ENCODE peak calls at places on chromosomes 12 and 14, in seven cellular contexts. Y, J, X, M, U, F and H are unnamed samples.

GRCh38 chr12:105382771-105383632 is 52.5 kb downstream of the C12orf75 start:
- DNase-seq in Y (no peak), J (peak; percentile 34), X (no peak), M (peak; percentile 66), U (peak; percentile 78), F (peak; percentile 60), H (peak; percentile 65)

GRCh38 chr12:93020225-93020997 is 91.3 kb upstream of the EEA1 start:
- DNase-seq in Y (no peak), J (no peak), X (no peak), M (no peak), U (no peak), F (no peak), H (no peak)

GRCh38 chr12:111570090-111570961 is 28.8 kb downstream of the ATXN2 start:
- DNase-seq in Y (no peak), J (peak; percentile 51), X (no peak), M (no peak), U (peak; percentile 77), F (peak; percentile 90), H (peak; percentile 58)

GRCh38 chr12:90065301-90065801 is 356.7 kb upstream of the ATP2B1 start:
- DNase-seq in Y (no peak), J (no peak), X (no peak), M (no peak), U (peak; percentile 31), F (no peak), H (no peak)

GRCh38 chr12:107655281-107656065 is 30.1 kb upstream of the PWP1 start:
- DNase-seq in Y (no peak), J (no peak), X (no peak), M (no peak), U (no peak), F (no peak), H (peak; percentile 14)

GRCh38 chr12:73863541-73863940 is 674.1 kb upstream of the ATXN7L3B start:
- DNase-seq in Y (no peak), J (no peak), X (no peak), M (no peak), U (peak; percentile 39), F (peak; percentile 14), H (no peak)

GRCh38 chr12:56867216-56867615 is 67.0 kb downstream of the SDR9C7 start:
- DNase-seq in Y (no peak), J (no peak), X (no peak), M (no peak), U (peak; percentile 3), F (no peak), H (no peak)

GRCh38 chr12:53739285-53740129 is 12.3 kb upstream of the CALCOCO1 start:
- DNase-seq in Y (no peak), J (no peak), X (no peak), M (no peak), U (peak; percentile 37), F (no peak), H (no peak)

GRCh38 chr14:96811265-96811664 is 14.1 kb downstream of the VRK1 start:
- DNase-seq in Y (no peak), J (peak; percentile 18), X (no peak), M (no peak), U (peak; percentile 85), F (peak; percentile 90), H (no peak)

GRCh38 chr12:65660096-65660495 is 164.2 kb upstream of the HMGA2 start:
- DNase-seq in Y (no peak), J (no peak), X (no peak), M (no peak), U (no peak), F (no peak), H (no peak)

GRCh38 chr12:65659681-65660080 is 164.6 kb upstream of the HMGA2 start:
- DNase-seq in Y (no peak), J (no peak), X (no peak), M (no peak), U (no peak), F (no peak), H (no peak)

GRCh38 chr12:65657635-65658034 is 166.6 kb upstream of the HMGA2 start:
- DNase-seq in Y (no peak), J (no peak), X (no peak), M (no peak), U (peak; percentile 52), F (peak; percentile 47), H (no peak)

GRCh38 chr12:65656904-65657351 is 167.4 kb upstream of the HMGA2 start:
- DNase-seq in Y (no peak), J (peak; percentile 89), X (no peak), M (peak; percentile 36), U (peak; percentile 100), F (peak; percentile 99), H (peak; percentile 98)

DNA sequence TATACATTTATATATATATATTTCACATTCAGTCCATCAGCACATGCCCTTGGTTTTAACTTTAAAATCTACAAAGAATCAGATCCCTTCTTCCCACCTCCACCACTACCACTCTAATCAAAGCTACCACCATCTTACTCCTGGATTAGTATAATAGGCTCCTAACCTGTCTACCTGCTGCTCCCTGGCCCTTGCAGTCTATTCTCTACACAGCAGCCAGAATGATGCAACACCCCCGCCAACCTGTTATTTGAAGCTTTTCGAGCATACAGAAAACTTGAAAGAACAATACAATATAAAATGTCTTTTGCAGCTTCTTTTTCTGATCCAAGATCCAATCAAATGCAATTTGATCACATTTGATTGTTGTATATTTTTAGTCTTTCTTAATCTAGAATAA is 165.9 kb upstream of the HMGA2 start:
- DNase-seq in Y (no peak), J (no peak), X (no peak), M (no peak), U (no peak), F (no peak), H (no peak)
- H3K4me3 ChIP-seq in Y (no peak overlapping the region), J (no peak overlapping the region), X (no peak overlapping the region), M (no peak overlapping the region), U (no peak overlapping the region), F (no peak overlapping the region), H (no peak overlapping the region)

DNA sequence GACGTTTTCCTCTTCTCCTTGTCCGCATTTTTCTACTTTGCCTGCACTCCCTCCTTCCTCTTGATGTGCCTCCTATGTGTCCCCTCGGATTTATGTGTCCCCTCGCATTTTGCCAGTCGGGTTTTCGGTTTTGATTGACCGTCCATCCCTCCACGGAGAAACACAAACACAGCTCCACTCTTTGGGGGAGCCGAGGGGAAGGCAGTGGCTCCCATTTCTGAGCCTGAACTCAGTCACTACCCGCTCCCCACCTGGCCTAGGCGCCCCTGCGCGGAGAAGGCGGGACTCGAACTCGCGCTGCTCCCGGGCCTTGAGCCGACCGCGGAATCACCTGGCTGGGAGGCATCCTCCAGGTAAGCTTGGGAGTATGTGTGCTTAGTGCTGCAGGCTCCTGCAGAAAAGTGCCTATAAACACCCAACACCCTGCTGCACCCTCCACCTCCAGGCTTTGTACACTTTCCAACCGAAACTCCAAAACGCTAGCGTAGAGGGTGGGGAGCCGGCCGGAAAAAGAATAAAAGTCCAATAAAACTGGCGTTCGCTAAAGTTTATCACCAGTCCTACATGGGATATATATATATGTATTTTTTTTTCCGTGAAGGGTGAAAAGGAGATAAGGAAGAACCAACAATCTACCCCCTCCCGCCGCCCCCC is 3.4 kb upstream of the CCND2 start:
- DNase-seq in Y (peak; percentile 32), J (no peak), X (no peak), M (no peak), U (no peak), F (no peak), H (no peak)
- H3K4me3 ChIP-seq in Y (peak overlapping the region; percentile 45), J (no peak overlapping the region), X (peak overlapping the region; percentile 82), M (peak overlapping the region; percentile 87), U (peak overlapping the region; percentile 26), F (peak overlapping the region; percentile 51), H (no peak overlapping the region)

GRCh38 chr12:113388351-113388750 is 15.3 kb downstream of the SDS start:
- DNase-seq in Y (no peak), J (no peak), X (no peak), M (no peak), U (no peak), F (no peak), H (no peak)

GRCh38 chr12:113391650-113392340 is 11.9 kb downstream of the SDS start:
- DNase-seq in Y (no peak), J (no peak), X (no peak), M (no peak), U (no peak), F (no peak), H (no peak)

GRCh38 chr12:113391145-113391544 is 12.5 kb downstream of the SDS start:
- DNase-seq in Y (no peak), J (no peak), X (no peak), M (no peak), U (no peak), F (no peak), H (no peak)

GRCh38 chr12:113392563-113392962 is 11.1 kb downstream of the SDS start:
- DNase-seq in Y (no peak), J (no peak), X (no peak), M (no peak), U (no peak), F (no peak), H (no peak)

DNA sequence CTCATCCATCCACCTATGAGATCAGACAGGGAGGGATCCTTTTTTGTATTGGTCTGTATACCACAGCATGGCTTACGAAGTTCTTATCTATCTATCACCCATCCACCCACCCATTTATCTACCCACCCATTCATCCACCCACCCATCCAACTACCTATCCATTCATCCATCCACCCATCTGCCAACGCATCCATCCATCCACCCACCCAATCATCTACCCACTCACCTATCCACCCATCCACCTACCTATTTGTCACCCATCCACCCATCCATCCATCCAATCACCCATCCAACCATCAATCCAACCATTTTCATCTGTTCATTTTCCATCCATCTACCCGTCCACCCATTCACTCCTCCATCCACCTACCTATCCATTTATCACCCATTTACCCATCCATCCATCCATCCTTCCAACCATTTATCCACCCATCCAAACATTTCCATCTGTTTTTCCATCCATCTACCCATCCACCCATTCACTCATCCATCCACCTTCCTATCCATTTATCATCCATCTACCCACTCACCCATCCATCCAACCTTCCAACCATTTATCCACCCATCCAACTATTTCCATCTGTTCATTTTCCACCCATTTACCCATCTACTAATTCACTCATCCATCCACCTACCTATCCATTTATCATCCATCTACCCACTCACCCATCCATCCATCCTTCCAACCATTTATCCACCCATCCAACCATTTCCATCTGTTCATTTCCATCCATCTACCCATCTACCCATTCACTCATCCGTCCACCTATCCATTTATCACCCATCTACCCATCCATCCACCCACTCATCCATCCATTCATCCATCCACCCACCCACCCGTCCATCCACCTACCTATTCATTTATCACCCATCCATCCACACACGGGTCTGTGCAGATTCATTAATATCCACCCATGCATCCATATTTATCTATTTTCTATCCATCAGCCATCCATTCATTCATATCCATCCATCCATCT is 13.3 kb downstream of the SDS start:
- DNase-seq in Y (no peak), J (no peak), X (no peak), M (no peak), U (no peak), F (no peak), H (no peak)
- H3K4me3 ChIP-seq in Y (no peak overlapping the region), J (no peak overlapping the region), X (no peak overlapping the region), M (no peak overlapping the region), U (no peak overlapping the region), F (no peak overlapping the region), H (no peak overlapping the region)

DNA sequence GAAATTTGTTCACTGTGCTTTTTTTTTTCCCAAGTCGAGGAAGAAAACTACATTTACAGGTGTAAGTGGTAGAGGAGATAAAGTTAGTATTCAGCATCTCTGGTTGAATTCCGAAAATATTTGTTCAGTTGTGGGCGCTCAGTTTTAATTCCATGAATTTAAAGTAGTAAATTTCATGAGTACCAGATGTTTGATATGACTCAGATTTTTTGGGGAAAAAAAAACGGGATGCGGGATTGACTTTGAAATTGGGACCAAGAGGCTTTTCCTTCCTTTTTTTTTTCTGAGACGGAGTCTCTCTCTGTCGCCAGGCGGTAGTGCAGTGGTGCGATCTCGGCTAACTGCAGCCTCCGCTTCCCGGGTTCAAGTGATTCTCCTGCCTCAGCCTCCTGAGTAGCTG is 1.6 kb downstream of the TULP3 start:
- DNase-seq in Y (no peak), J (no peak), X (no peak), M (no peak), U (peak; percentile 82), F (no peak), H (no peak)
- H3K4me3 ChIP-seq in Y (peak overlapping the region; percentile 84), J (peak overlapping the region; percentile 97), X (peak overlapping the region; percentile 97), M (no peak overlapping the region), U (peak overlapping the region; percentile 91), F (peak overlapping the region; percentile 86), H (peak overlapping the region; percentile 85)